ENCODE peak calls at places on chromosome 17, in six cellular contexts. One of them, this sample, is unnamed.

GRCh38 chr17:56125830-56126819 is 27.1 kb upstream of the ANKFN1 start:
- DNase-seq in B cell: no peak
- DNase-seq in pancreas: no peak
- DNase-seq in CD4-positive, alpha-beta T cell: no peak
- DNase-seq in lower lobe of right lung: no peak
- DNase-seq in A549: peak
- DNase-seq in this sample: no peak

GRCh38 chr17:83152745-83153611 is 73.6 kb downstream of the METRNL start:
- DNase-seq in B cell: peak
- DNase-seq in pancreas: no peak
- DNase-seq in CD4-positive, alpha-beta T cell: no peak
- DNase-seq in lower lobe of right lung: peak
- DNase-seq in A549: no peak
- DNase-seq in this sample: no peak

GRCh38 chr17:16977932-16978331 is 6.0 kb upstream of the TNFRSF13B start:
- DNase-seq in B cell: no peak
- DNase-seq in pancreas: no peak
- DNase-seq in CD4-positive, alpha-beta T cell: no peak
- DNase-seq in lower lobe of right lung: no peak
- DNase-seq in A549: no peak
- DNase-seq in this sample: no peak

GRCh38 chr17:57908278-57908677 is 46.9 kb downstream of the CUEDC1 start:
- DNase-seq in B cell: no peak
- DNase-seq in pancreas: no peak
- DNase-seq in CD4-positive, alpha-beta T cell: no peak
- DNase-seq in lower lobe of right lung: no peak
- DNase-seq in A549: no peak
- DNase-seq in this sample: no peak

GRCh38 chr17:82866521-82867214 is 26.8 kb upstream of the ZNF750 start:
- DNase-seq in B cell: no peak
- DNase-seq in pancreas: peak
- DNase-seq in CD4-positive, alpha-beta T cell: no peak
- DNase-seq in lower lobe of right lung: peak
- DNase-seq in A549: no peak
- DNase-seq in this sample: no peak

GRCh38 chr17:66950325-66950724 is 14.2 kb upstream of the CACNG4 start:
- DNase-seq in B cell: no peak
- DNase-seq in pancreas: no peak
- DNase-seq in CD4-positive, alpha-beta T cell: no peak
- DNase-seq in lower lobe of right lung: no peak
- DNase-seq in A549: no peak
- DNase-seq in this sample: no peak

GRCh38 chr17:77537566-77537965 is 396.8 kb downstream of the SEC14L1 start:
- DNase-seq in B cell: no peak
- DNase-seq in pancreas: no peak
- DNase-seq in CD4-positive, alpha-beta T cell: no peak
- DNase-seq in lower lobe of right lung: no peak
- DNase-seq in A549: no peak
- DNase-seq in this sample: no peak

GRCh38 chr17:81996232-81996756 is 18.9 kb downstream of the ASPSCR1 start:
- DNase-seq in B cell: no peak
- DNase-seq in pancreas: no peak
- DNase-seq in CD4-positive, alpha-beta T cell: no peak
- DNase-seq in lower lobe of right lung: no peak
- DNase-seq in A549: no peak
- DNase-seq in this sample: no peak

GRCh38 chr17:628089-628488 is 86.5 kb downstream of the VPS53 start:
- DNase-seq in B cell: no peak
- DNase-seq in pancreas: no peak
- DNase-seq in CD4-positive, alpha-beta T cell: no peak
- DNase-seq in lower lobe of right lung: no peak
- DNase-seq in A549: no peak
- DNase-seq in this sample: no peak

GRCh38 chr17:40094874-40095273 is 5.5 kb downstream of the NR1D1 start:
- DNase-seq in B cell: no peak
- DNase-seq in pancreas: peak
- DNase-seq in CD4-positive, alpha-beta T cell: no peak
- DNase-seq in lower lobe of right lung: no peak
- DNase-seq in A549: no peak
- DNase-seq in this sample: no peak

GRCh38 chr17:146983-147761 is 9.8 kb downstream of the SCGB1C2 start:
- DNase-seq in B cell: no peak
- DNase-seq in pancreas: peak
- DNase-seq in CD4-positive, alpha-beta T cell: no peak
- DNase-seq in lower lobe of right lung: peak
- DNase-seq in A549: no peak
- DNase-seq in this sample: peak

GRCh38 chr17:66547170-66547865 is 244.9 kb downstream of the PRKCA start:
- DNase-seq in B cell: no peak
- DNase-seq in pancreas: no peak
- DNase-seq in CD4-positive, alpha-beta T cell: no peak
- DNase-seq in lower lobe of right lung: no peak
- DNase-seq in A549: peak
- DNase-seq in this sample: no peak

GRCh38 chr17:77778636-77779524 is 179.6 kb upstream of the TNRC6C start:
- DNase-seq in B cell: no peak
- DNase-seq in pancreas: no peak
- DNase-seq in CD4-positive, alpha-beta T cell: no peak
- DNase-seq in lower lobe of right lung: peak
- DNase-seq in A549: peak
- DNase-seq in this sample: no peak

GRCh38 chr17:16945513-16946201 is 26.3 kb downstream of the TNFRSF13B start:
- DNase-seq in B cell: no peak
- DNase-seq in pancreas: no peak
- DNase-seq in CD4-positive, alpha-beta T cell: no peak
- DNase-seq in lower lobe of right lung: no peak
- DNase-seq in A549: no peak
- DNase-seq in this sample: no peak

GRCh38 chr17:19507673-19508326 is 25.9 kb upstream of the SLC47A1 start:
- DNase-seq in B cell: peak
- DNase-seq in pancreas: peak
- DNase-seq in CD4-positive, alpha-beta T cell: peak
- DNase-seq in lower lobe of right lung: peak
- DNase-seq in A549: peak
- DNase-seq in this sample: peak
- TF ChIP-seq CTCF in B cell: no peak
- TF ChIP-seq CTCF in pancreas: no peak
- TF ChIP-seq CTCF in CD4-positive, alpha-beta T cell: no peak
- TF ChIP-seq CTCF in lower lobe of right lung: no peak
- TF ChIP-seq CTCF in A549: no peak
- TF ChIP-seq CTCF in this sample: no peak

DNA sequence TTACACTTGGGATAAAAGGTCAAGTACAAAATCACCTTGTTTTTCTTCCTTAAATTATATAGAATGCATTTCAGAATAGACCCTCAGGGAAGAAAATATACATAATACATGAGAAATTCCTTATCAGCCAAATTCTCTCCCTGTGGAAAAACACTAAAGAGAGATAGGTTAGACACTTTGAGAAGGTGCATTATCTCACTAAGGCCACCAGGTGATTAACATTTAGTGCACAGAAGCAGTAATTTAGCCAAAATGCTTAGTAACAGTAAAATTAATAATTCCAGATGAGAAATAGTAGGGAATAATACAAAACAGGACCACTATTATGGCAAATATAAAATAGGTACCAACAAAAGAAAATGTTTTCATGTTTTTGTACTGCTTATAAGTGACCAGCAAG is 185.3 kb upstream of the C17orf78 start:
- DNase-seq in B cell: no peak
- DNase-seq in pancreas: no peak
- DNase-seq in CD4-positive, alpha-beta T cell: no peak
- DNase-seq in lower lobe of right lung: no peak
- DNase-seq in A549: no peak
- DNase-seq in this sample: no peak
- TF ChIP-seq CTCF in B cell: peak
- TF ChIP-seq CTCF in pancreas: no peak
- TF ChIP-seq CTCF in CD4-positive, alpha-beta T cell: no peak
- TF ChIP-seq CTCF in lower lobe of right lung: peak
- TF ChIP-seq CTCF in A549: no peak
- TF ChIP-seq CTCF in this sample: peak

GRCh38 chr17:27573971-27574525 is 56.9 kb upstream of the LGALS9 start:
- DNase-seq in B cell: no peak
- DNase-seq in pancreas: no peak
- DNase-seq in CD4-positive, alpha-beta T cell: no peak
- DNase-seq in lower lobe of right lung: no peak
- DNase-seq in A549: peak
- DNase-seq in this sample: no peak
- TF ChIP-seq CTCF in B cell: no peak
- TF ChIP-seq CTCF in pancreas: no peak
- TF ChIP-seq CTCF in CD4-positive, alpha-beta T cell: no peak
- TF ChIP-seq CTCF in lower lobe of right lung: no peak
- TF ChIP-seq CTCF in A549: no peak
- TF ChIP-seq CTCF in this sample: no peak

GRCh38 chr17:43809121-43809520 is 23.8 kb downstream of the MPP3 start:
- DNase-seq in B cell: no peak
- DNase-seq in pancreas: no peak
- DNase-seq in CD4-positive, alpha-beta T cell: no peak
- DNase-seq in lower lobe of right lung: no peak
- DNase-seq in A549: no peak
- DNase-seq in this sample: no peak

GRCh38 chr17:43803758-43804157 is 23.5 kb downstream of the CFAP97D1 start:
- DNase-seq in B cell: no peak
- DNase-seq in pancreas: no peak
- DNase-seq in CD4-positive, alpha-beta T cell: no peak
- DNase-seq in lower lobe of right lung: no peak
- DNase-seq in A549: no peak
- DNase-seq in this sample: no peak

GRCh38 chr17:43801844-43802243 is 21.6 kb downstream of the CFAP97D1 start:
- DNase-seq in B cell: no peak
- DNase-seq in pancreas: no peak
- DNase-seq in CD4-positive, alpha-beta T cell: no peak
- DNase-seq in lower lobe of right lung: no peak
- DNase-seq in A549: no peak
- DNase-seq in this sample: no peak

GRCh38 chr17:43800736-43801135 is 20.5 kb downstream of the CFAP97D1 start:
- DNase-seq in B cell: no peak
- DNase-seq in pancreas: no peak
- DNase-seq in CD4-positive, alpha-beta T cell: no peak
- DNase-seq in lower lobe of right lung: no peak
- DNase-seq in A549: no peak
- DNase-seq in this sample: no peak

DNA sequence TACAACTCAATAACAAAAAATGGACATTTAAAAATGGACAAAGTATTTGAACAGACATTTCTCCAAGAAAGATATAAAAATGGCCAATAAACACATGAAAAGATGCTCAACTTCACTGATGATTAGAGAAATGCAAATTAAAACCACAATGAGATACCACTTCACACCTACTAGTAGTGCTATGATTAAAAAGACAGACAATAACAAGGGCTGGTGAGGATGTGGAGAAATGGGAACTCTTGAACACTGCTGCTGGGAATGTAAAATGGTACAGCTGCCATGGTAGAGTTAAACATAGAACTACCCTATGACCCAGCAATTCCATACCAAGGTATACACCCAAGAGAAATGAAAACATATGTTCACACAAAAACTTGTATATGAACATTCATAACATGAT is 24.9 kb downstream of the CFAP97D1 start:
- DNase-seq in B cell: no peak
- DNase-seq in pancreas: no peak
- DNase-seq in CD4-positive, alpha-beta T cell: no peak
- DNase-seq in lower lobe of right lung: no peak
- DNase-seq in A549: no peak
- DNase-seq in this sample: no peak
- TF ChIP-seq CTCF in B cell: no peak
- TF ChIP-seq CTCF in pancreas: no peak
- TF ChIP-seq CTCF in CD4-positive, alpha-beta T cell: no peak
- TF ChIP-seq CTCF in lower lobe of right lung: no peak
- TF ChIP-seq CTCF in A549: no peak
- TF ChIP-seq CTCF in this sample: no peak

DNA sequence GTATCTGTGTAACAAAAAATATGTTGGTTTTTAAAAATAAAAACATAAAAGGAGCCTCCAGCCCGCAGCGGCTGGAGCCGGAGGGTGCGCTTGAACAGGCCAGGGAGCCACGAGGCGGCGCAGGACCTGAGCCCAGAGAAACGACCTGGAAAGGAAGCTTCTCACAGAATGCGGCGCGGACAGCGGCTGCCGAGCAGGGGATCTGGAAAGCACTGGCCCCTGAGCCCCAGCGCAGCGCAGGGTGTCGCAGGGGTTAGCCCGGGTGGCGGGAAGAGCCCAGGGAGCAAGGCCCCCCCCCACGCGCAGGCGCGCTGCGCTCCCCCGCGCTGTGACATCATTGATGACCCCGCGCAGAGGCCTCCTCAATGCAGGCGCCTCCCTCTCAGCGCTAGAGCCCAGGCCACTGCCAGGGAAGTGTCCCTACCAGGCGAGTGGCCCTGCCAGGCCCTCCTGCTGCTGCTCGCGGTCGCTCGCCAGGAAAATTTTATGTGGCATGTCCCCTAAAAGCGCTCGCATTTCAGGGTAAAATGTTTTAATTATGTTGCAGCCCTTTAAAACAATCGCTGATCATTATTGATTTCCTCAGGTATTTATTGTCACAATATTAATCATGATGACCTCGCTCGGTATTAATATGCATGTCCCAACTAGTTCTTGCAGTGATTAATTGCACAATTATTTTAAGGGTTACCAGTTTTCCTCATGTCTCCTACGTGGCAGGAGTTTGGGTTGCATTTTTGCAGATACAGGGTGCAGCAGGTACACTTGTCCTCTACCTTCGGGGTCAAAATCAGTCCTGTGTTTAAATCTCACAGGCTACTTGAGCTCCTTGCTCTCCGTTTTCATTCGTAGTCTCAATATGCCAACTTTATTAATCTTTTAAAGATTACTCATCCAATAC is 134.2 kb downstream of the USP22 start:
- DNase-seq in B cell: peak
- DNase-seq in pancreas: peak
- DNase-seq in CD4-positive, alpha-beta T cell: peak
- DNase-seq in lower lobe of right lung: peak
- DNase-seq in A549: peak
- DNase-seq in this sample: peak
- TF ChIP-seq CTCF in B cell: peak
- TF ChIP-seq CTCF in pancreas: no peak
- TF ChIP-seq CTCF in CD4-positive, alpha-beta T cell: peak
- TF ChIP-seq CTCF in lower lobe of right lung: peak
- TF ChIP-seq CTCF in A549: peak
- TF ChIP-seq CTCF in this sample: no peak

DNA sequence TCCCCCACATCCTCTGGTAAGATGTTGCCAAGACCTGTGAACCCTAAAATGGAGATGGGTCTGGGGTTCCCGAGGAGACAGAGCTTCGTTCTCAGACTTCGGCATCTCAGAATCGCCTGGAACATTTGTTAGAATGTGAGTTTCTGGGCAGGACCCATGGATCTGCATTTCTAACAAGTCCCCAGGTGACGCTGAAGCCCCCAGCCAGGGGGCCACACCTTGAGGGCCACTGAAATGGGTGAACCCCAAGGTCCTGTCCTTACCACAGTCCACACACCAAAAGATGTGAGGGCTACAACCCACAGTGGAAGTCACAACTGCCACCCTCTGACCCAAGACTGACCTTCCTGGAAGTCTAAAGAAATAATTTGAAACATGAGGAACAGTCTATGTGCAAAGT is 14.0 kb downstream of the MPP3 start:
- DNase-seq in B cell: no peak
- DNase-seq in pancreas: no peak
- DNase-seq in CD4-positive, alpha-beta T cell: no peak
- DNase-seq in lower lobe of right lung: no peak
- DNase-seq in A549: no peak
- DNase-seq in this sample: no peak
- TF ChIP-seq CTCF in B cell: no peak
- TF ChIP-seq CTCF in pancreas: no peak
- TF ChIP-seq CTCF in CD4-positive, alpha-beta T cell: no peak
- TF ChIP-seq CTCF in lower lobe of right lung: no peak
- TF ChIP-seq CTCF in A549: no peak
- TF ChIP-seq CTCF in this sample: no peak

GRCh38 chr17:8506145-8506544 is 70.5 kb downstream of the NDEL1 start:
- DNase-seq in B cell: no peak
- DNase-seq in pancreas: no peak
- DNase-seq in CD4-positive, alpha-beta T cell: no peak
- DNase-seq in lower lobe of right lung: no peak
- DNase-seq in A549: no peak
- DNase-seq in this sample: no peak
- TF ChIP-seq CTCF in B cell: no peak
- TF ChIP-seq CTCF in pancreas: no peak
- TF ChIP-seq CTCF in CD4-positive, alpha-beta T cell: no peak
- TF ChIP-seq CTCF in lower lobe of right lung: no peak
- TF ChIP-seq CTCF in A549: no peak
- TF ChIP-seq CTCF in this sample: no peak

This sample was measured in mesothelial cell of epicardium.